ENCODE peak calls at places on chromosomes 11 and 22, in seven cellular contexts. B, W, A, Y, F, K and U are unnamed samples.

GRCh38 chr22:29503811-29504372 is 23.9 kb downstream of the NEFH start:
- DNase-seq in W (no peak), K (no peak), F (no peak), A (peak; percentile 16), Y (peak; percentile 82), B (peak; percentile 29), U (peak; percentile 30)

GRCh38 chr22:29312218-29313125 is 3.0 kb downstream of the RASL10A start:
- DNase-seq in F (peak; percentile 22), Y (no peak), W (peak; percentile 47), K (no peak), A (no peak), B (no peak), U (no peak)

GRCh38 chr11:61756452-61757212 is 4.2 kb downstream of the MYRF start:
- DNase-seq in B (no peak), F (peak; percentile 88), A (no peak), W (no peak), K (no peak), Y (no peak), U (no peak)

GRCh38 chr11:16191212-16191851 is 165.0 kb downstream of the SOX6 start:
- DNase-seq in W (no peak), B (no peak), K (no peak), F (no peak), Y (no peak), A (no peak), U (no peak)

GRCh38 chr11:92628401-92629292 is 340.8 kb upstream of the MTNR1B start:
- DNase-seq in W (no peak), A (no peak), K (no peak), Y (peak; percentile 50), F (no peak), B (no peak), U (peak; percentile 14)

GRCh38 chr11:19301336-19301735 is 60.6 kb upstream of the E2F8 start:
- DNase-seq in B (no peak), Y (peak; percentile 45), W (no peak), A (no peak), F (no peak), K (no peak), U (no peak)

GRCh38 chr11:104410336-104410735 is 246.4 kb upstream of the PDGFD start:
- DNase-seq in K (no peak), W (no peak), Y (no peak), F (no peak), A (no peak), B (no peak), U (no peak)

GRCh38 chr11:62402226-62402625 is 16.6 kb upstream of the SCGB1A1 start:
- DNase-seq in A (no peak), B (no peak), Y (peak; percentile 57), W (peak; percentile 60), F (no peak), K (no peak), U (no peak)

GRCh38 chr11:60328460-60328859 is 1.4 kb downstream of the MS4A6E start:
- DNase-seq in W (no peak), Y (no peak), B (no peak), A (no peak), K (no peak), F (no peak), U (no peak)

GRCh38 chr22:35632902-35633301 is 15.3 kb upstream of the APOL6 start:
- DNase-seq in K (no peak), W (peak; percentile 45), F (no peak), A (no peak), B (no peak), Y (no peak), U (no peak)

GRCh38 chr11:459511-460220 is 9.6 kb downstream of the PTDSS2 start:
- DNase-seq in A (no peak), B (no peak), F (no peak), W (no peak), Y (no peak), K (no peak), U (no peak)
- H3K4me3 ChIP-seq in A (no peak overlapping the region), B (no peak overlapping the region), F (no peak overlapping the region), W (no peak overlapping the region), Y (no peak overlapping the region), K (no peak overlapping the region), U (no peak overlapping the region)

GRCh38 chr11:131922220-131922619 is 551.8 kb downstream of the NTM start:
- DNase-seq in Y (no peak), W (no peak), F (no peak), K (no peak), B (no peak), A (no peak), U (no peak)

GRCh38 chr11:131924446-131925240 is 554.2 kb downstream of the NTM start:
- DNase-seq in W (no peak), K (no peak), A (no peak), F (peak; percentile 57), B (no peak), Y (peak; percentile 45), U (no peak)

GRCh38 chr11:131925829-131926228 is 555.4 kb downstream of the NTM start:
- DNase-seq in W (no peak), K (no peak), F (no peak), B (no peak), A (no peak), Y (no peak), U (no peak)

GRCh38 chr11:131923309-131923708 is 552.9 kb downstream of the NTM start:
- DNase-seq in Y (no peak), K (no peak), W (no peak), B (no peak), A (no peak), F (no peak), U (no peak)

DNA sequence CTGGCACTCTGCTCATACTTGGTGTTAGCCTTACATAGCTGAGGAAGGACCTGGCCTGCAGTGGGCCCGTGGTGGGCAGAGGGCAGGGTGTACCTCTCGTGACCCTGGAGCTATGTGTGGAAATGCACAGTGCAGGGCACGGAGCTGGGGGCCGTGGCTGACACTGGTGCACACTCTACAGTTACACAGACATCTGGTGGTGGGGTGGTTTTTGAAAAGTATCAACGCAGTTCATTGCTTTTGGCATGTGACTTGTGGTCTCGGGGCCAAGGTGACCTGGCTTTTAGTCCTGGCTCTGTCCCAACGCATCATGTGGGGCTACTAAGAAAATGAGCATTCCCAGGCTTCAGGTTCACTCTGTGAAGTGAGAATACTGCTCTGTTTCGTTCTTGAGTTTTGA is 553.6 kb downstream of the NTM start:
- DNase-seq in Y (no peak), F (no peak), W (no peak), A (no peak), B (no peak), K (no peak), U (no peak)
- H3K4me3 ChIP-seq in Y (no peak overlapping the region), F (no peak overlapping the region), W (no peak overlapping the region), A (no peak overlapping the region), B (no peak overlapping the region), K (no peak overlapping the region), U (no peak overlapping the region)

GRCh38 chr22:49967333-49968241 is 7.0 kb downstream of the PIM3 start:
- DNase-seq in K (peak; percentile 7), F (peak; percentile 75), A (peak; percentile 87), B (no peak), W (peak; percentile 80), Y (peak; percentile 37), U (no peak)

GRCh38 chr22:49966041-49966715 is 5.6 kb downstream of the PIM3 start:
- DNase-seq in K (peak; percentile 1), W (peak; percentile 51), Y (no peak), B (no peak), A (no peak), F (peak; percentile 21), U (no peak)

GRCh38 chr22:49968313-49968830 is 7.8 kb downstream of the PIM3 start:
- DNase-seq in K (peak; percentile 1), A (no peak), Y (no peak), W (peak; percentile 55), B (no peak), F (no peak), U (no peak)

GRCh38 chr22:49965291-49966040 is 4.9 kb downstream of the PIM3 start:
- DNase-seq in F (peak; percentile 27), K (no peak), W (peak; percentile 49), B (no peak), A (no peak), Y (no peak), U (no peak)

DNA sequence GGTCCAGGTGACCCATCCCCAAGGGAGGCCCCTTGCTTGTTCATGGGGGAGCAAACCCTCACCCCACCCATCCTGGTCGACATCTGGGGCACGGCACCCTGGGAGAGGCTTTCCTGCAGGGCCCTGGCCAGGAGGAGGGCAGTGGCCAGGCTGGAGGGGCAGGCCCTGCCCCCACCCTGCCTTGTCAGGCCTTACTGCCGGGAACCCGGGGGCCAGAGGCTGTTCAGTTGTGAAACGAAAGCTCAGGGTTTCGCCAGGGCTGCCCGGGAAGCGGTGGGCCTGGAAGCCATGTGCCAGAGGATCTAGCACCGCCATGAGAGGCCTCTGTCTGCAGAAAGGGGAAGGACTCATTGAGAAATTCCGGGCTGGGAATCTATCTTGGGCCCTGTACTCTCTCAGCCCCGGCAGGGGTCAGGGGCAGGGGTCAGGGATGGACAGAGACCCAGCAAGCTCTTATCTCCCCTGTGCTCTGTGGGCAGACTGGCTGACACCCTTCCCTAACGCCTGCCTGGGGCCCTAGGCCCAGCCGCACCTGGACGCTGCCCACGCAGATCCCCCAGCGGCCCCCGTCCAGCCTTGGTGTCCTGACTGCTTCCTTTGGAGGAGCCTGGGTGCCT is 6.3 kb downstream of the PIM3 start:
- DNase-seq in B (no peak), A (no peak), W (peak; percentile 58), F (peak; percentile 38), Y (no peak), K (peak; percentile 11), U (no peak)
- H3K4me3 ChIP-seq in B (no peak overlapping the region), A (peak overlapping the region; percentile 52), W (peak overlapping the region; percentile 14), F (no peak overlapping the region), Y (no peak overlapping the region), K (peak overlapping the region; percentile 56), U (no peak overlapping the region)

GRCh38 chr11:110133182-110133581 is 40.0 kb downstream of the ZC3H12C start:
- DNase-seq in A (no peak), B (no peak), W (no peak), Y (no peak), K (no peak), F (no peak), U (no peak)
- H3K4me3 ChIP-seq in A (no peak overlapping the region), B (no peak overlapping the region), W (no peak overlapping the region), Y (no peak overlapping the region), K (no peak overlapping the region), F (no peak overlapping the region), U (no peak overlapping the region)

GRCh38 chr22:20607157-20607907 is 99.9 kb downstream of the MED15 start:
- DNase-seq in F (no peak), A (no peak), Y (no peak), B (no peak), W (no peak), K (no peak), U (no peak)

GRCh38 chr22:20610243-20610686 is 102.9 kb downstream of the MED15 start:
- DNase-seq in K (no peak), B (no peak), A (no peak), W (no peak), F (no peak), Y (peak; percentile 62), U (no peak)

GRCh38 chr22:20611418-20611817 is 104.0 kb downstream of the MED15 start:
- DNase-seq in F (no peak), W (no peak), A (no peak), B (no peak), Y (no peak), K (no peak), U (no peak)

GRCh38 chr22:20613301-20613700 is 105.9 kb downstream of the MED15 start:
- DNase-seq in K (no peak), A (no peak), Y (no peak), F (no peak), W (no peak), B (no peak), U (no peak)

DNA sequence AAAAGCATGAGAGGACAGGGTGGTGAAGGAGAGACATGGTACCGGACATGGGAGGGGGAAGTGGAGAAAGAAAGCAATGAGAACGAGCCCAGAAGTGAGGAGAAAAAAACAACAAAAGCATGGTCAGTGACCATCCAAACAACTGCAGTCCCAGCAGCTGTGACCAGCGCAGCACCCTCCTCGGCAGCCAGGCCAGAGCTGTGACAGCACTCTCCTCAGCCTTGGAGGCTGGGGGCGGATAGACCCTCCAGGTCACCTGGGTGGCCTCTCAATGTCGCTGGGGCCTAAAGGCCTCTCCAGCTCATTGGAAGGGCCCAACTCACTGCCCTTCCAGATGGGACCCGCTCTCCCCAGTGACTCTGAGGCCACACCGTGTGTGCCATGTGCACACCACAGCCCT is 103.3 kb downstream of the MED15 start:
- DNase-seq in A (no peak), K (no peak), Y (no peak), F (no peak), B (no peak), W (no peak), U (no peak)
- H3K4me3 ChIP-seq in A (no peak overlapping the region), K (no peak overlapping the region), Y (no peak overlapping the region), F (no peak overlapping the region), B (no peak overlapping the region), W (no peak overlapping the region), U (no peak overlapping the region)